ENCODE peak calls at places on chromosomes 6 and 20, in nine cellular contexts. D is HepG2, N is GM23338, P is HCT116, T is A549, R is K562, M is SK-N-SH, V is Panc1, G is GM12878. O is an unnamed sample.

GRCh38 chr6:28816909-28817807 is 106.6 kb downstream of the TRIM27 start:
- DNase-seq in D (peak), R (peak), P (no peak), V (peak), M (no peak), T (no peak), G (no peak), N (peak), O (peak)

GRCh38 chr6:169171951-169172350 is 81.7 kb downstream of the THBS2 start:
- DNase-seq in P (no peak), G (no peak), M (no peak), R (no peak), V (no peak), N (no peak), D (no peak), T (no peak), O (no peak)

GRCh38 chr6:23783901-23784300 is 342.1 kb upstream of the NRSN1 start:
- DNase-seq in D (no peak), M (no peak), T (no peak), R (no peak), P (no peak), G (no peak), N (no peak), V (no peak), O (no peak)

GRCh38 chr6:20334334-20334733 is 67.3 kb upstream of the E2F3 start:
- DNase-seq in M (no peak), G (no peak), T (no peak), V (no peak), D (no peak), N (peak), R (peak), P (no peak), O (no peak)

GRCh38 chr6:107634147-107635057 is 144.5 kb downstream of the SOBP start:
- DNase-seq in P (no peak), G (no peak), M (peak), R (no peak), V (no peak), N (peak), D (no peak), T (no peak), O (no peak)

GRCh38 chr6:152313542-152314482 is 323.4 kb downstream of the SYNE1 start:
- DNase-seq in N (peak), D (peak), T (no peak), V (no peak), P (no peak), M (no peak), R (no peak), G (no peak), O (no peak)

GRCh38 chr6:139367810-139368321 is 6.6 kb downstream of the CITED2 start:
- DNase-seq in D (no peak), T (no peak), R (no peak), G (no peak), N (peak), P (no peak), V (no peak), M (no peak), O (peak)

GRCh38 chr6:118992186-118992795 is 57.3 kb upstream of the MCM9 start:
- DNase-seq in N (no peak), R (no peak), D (no peak), V (no peak), T (no peak), P (no peak), M (no peak), G (no peak), O (no peak)

GRCh38 chr6:24838994-24839393 is 40.3 kb upstream of the ARMH2 start:
- DNase-seq in M (no peak), R (no peak), D (no peak), V (no peak), N (no peak), T (no peak), P (no peak), G (no peak), O (no peak)

GRCh38 chr6:163186527-163186926 is 228.0 kb upstream of the QKI start:
- DNase-seq in D (no peak), G (no peak), T (no peak), M (no peak), N (no peak), V (no peak), P (no peak), R (no peak), O (no peak)

GRCh38 chr20:47352332-47353223 is 3.9 kb downstream of the ZMYND8 start:
- DNase-seq in T (no peak), N (peak), M (peak), G (no peak), D (no peak), R (no peak), V (no peak), P (no peak), O (no peak)

GRCh38 chr6:37531026-37531425 is 31.3 kb upstream of the CCDC167 start:
- DNase-seq in P (no peak), G (no peak), R (no peak), M (no peak), V (no peak), T (no peak), D (no peak), N (no peak), O (no peak)

GRCh38 chr20:46438156-46438750 is 31.8 kb upstream of the ELMO2 start:
- DNase-seq in D (peak), R (peak), N (peak), M (peak), P (peak), V (peak), G (no peak), T (peak), O (no peak)

GRCh38 chr20:25309395-25310267 is 61.7 kb downstream of the PYGB start:
- DNase-seq in D (peak), G (no peak), N (no peak), P (peak), V (peak), T (peak), R (peak), M (peak), O (no peak)

GRCh38 chr6:139409026-139409425 is 34.6 kb upstream of the CITED2 start:
- DNase-seq in P (no peak), M (no peak), D (no peak), G (no peak), V (no peak), T (no peak), R (no peak), N (no peak), O (no peak)

DNA sequence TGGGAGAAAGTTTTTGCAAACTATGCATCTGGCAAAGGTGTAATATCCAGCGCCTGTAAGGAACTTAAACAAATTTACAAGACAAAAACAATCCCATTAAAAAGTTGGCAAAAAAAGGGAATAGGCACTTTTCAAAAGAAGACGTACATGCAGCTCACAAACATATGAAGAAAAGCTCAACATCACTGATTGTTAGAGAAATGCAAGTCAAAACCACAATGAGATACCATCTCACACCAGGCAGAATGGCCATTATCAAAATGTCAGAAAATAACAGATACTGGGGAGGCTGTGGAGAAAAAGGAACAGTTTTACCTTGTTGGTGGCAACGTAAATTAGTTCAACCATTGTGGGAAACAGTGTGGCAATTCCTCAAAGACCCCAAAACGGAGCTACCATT is 54.2 kb downstream of the TSBP1 start:
- DNase-seq in N (no peak), M (no peak), P (no peak), G (no peak), R (no peak), D (no peak), T (no peak), V (no peak), O (no peak)
- TF ChIP-seq REST in N (no peak), M (no peak), P (no peak), G (no peak), R (no peak), D (no peak), T (no peak), V (no peak), O (no peak)

GRCh38 chr20:57464642-57465211 is 60.2 kb downstream of the CTCFL start:
- DNase-seq in V (no peak), R (peak), P (peak), M (no peak), D (peak), T (peak), G (no peak), N (peak), O (peak)
- TF ChIP-seq REST in V (no peak), R (no peak), P (no peak), M (no peak), D (no peak), T (no peak), G (no peak), N (no peak), O (no peak)

GRCh38 chr6:52993461-52993860 is 1.6 kb downstream of the GSTA4 start:
- DNase-seq in M (no peak), G (no peak), P (no peak), D (no peak), N (no peak), T (no peak), V (no peak), R (no peak), O (no peak)
- TF ChIP-seq REST in M (no peak), G (no peak), P (no peak), D (no peak), N (no peak), T (no peak), V (no peak), R (no peak), O (no peak)

GRCh38 chr6:129789974-129790373 is 71.1 kb downstream of the TMEM244 start:
- DNase-seq in R (no peak), V (no peak), P (no peak), N (no peak), M (no peak), D (no peak), G (no peak), T (no peak), O (no peak)

GRCh38 chr6:129785081-129785755 is 75.2 kb upstream of the ARHGAP18 start:
- DNase-seq in G (no peak), R (no peak), D (no peak), M (no peak), N (no peak), P (no peak), V (no peak), T (no peak), O (no peak)

GRCh38 chr6:129785756-129786135 is 75.4 kb downstream of the TMEM244 start:
- DNase-seq in T (no peak), V (no peak), N (no peak), M (no peak), D (no peak), P (no peak), R (no peak), G (no peak), O (no peak)

GRCh38 chr6:129790786-129791185 is 70.3 kb downstream of the TMEM244 start:
- DNase-seq in V (no peak), R (no peak), T (no peak), P (no peak), D (no peak), G (no peak), N (no peak), M (no peak), O (no peak)

DNA sequence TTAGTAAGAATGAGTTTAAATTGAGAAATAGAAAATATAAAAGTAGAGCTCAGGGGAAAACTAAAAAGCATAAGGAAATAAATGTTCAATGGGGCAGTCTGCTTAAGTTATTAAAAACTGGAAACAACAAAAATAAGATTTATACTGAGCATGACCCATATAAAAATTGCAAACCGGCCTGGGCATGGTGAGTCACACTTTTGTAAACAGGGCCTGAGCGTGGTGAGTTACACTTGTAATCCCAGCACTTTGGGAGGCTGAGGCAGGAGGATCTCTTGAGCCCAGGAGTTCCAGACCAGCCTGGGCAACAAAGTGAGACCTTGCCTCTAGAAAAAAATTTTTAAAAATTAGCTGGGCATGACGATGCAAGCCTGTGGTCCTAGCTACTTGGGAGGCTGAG is 74.6 kb downstream of the TMEM244 start:
- DNase-seq in P (no peak), R (no peak), G (no peak), V (no peak), M (no peak), N (no peak), T (no peak), D (no peak), O (no peak)
- TF ChIP-seq REST in P (no peak), R (no peak), G (no peak), V (no peak), M (no peak), N (no peak), T (no peak), D (no peak), O (no peak)

GRCh38 chr6:146884728-146885127 is 286.0 kb downstream of the ADGB start:
- DNase-seq in P (no peak), G (no peak), V (no peak), D (no peak), M (no peak), N (no peak), T (peak), R (no peak), O (no peak)

GRCh38 chr6:146878564-146879343 is 280.0 kb downstream of the ADGB start:
- DNase-seq in R (no peak), P (no peak), T (no peak), N (no peak), V (no peak), G (no peak), D (no peak), M (no peak), O (no peak)

GRCh38 chr6:146879406-146880117 is 280.8 kb downstream of the ADGB start:
- DNase-seq in G (no peak), R (no peak), P (no peak), T (no peak), V (no peak), M (no peak), N (no peak), D (no peak), O (no peak)

GRCh38 chr6:146883640-146884531 is 285.1 kb downstream of the ADGB start:
- DNase-seq in D (no peak), N (no peak), M (no peak), T (no peak), P (no peak), V (no peak), G (no peak), R (peak), O (no peak)

DNA sequence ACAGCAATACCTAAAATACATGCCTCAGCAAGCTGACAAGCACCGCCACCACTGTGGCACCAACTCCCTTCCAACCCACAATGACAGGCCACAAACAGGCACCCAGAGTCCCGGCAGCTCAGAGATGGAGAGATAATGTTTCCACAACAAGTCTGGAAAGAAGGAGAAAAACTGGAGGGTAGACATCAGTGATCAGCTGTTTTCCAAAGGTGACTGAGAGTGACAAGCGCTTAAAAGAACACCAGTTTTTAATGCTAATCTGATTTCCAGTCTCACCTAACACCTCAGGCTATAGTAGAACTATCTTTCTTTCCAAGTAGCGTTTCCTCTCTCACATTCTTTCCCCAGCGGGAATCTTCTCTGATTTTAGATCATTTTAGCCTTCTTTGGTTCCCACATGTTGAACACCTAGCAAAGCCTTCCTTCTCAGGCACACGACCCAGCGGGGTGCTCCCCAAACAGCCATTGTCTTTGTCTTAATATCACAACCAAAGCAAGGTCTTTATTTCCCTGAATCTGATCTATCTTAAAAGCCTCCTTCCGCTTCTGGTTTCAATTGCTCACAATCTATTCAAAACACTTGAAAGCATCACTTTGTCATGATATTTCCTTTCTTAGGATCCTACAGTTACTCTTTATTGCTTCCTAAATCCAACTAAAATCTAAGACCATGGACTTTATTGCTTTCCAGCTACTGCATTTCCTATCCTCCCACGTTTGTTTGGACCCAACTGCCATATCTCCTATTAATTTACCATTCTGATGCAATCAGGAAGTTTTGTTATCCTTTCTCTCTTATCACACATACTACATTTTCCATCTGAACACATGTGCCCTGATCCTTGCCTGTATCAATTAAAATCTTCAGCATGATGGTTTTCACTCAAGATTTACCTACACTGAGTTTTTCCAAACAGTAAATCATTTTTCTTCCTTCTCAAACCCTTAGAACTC is 282.7 kb downstream of the ADGB start:
- DNase-seq in D (no peak), R (no peak), M (peak), T (no peak), P (no peak), V (no peak), G (no peak), N (peak), O (no peak)
- TF ChIP-seq REST in D (no peak), R (no peak), M (no peak), T (no peak), P (no peak), V (no peak), G (no peak), N (no peak), O (no peak)

GRCh38 chr20:40283689-40284088 is 405.3 kb downstream of the MAFB start:
- DNase-seq in M (no peak), P (no peak), R (no peak), N (no peak), V (no peak), T (no peak), D (no peak), G (no peak), O (no peak)

GRCh38 chr20:40279390-40279789 is 409.6 kb downstream of the MAFB start:
- DNase-seq in G (no peak), R (no peak), N (no peak), M (peak), T (no peak), V (no peak), D (no peak), P (no peak), O (peak)

GRCh38 chr20:40286991-40287531 is 402.0 kb downstream of the MAFB start:
- DNase-seq in R (no peak), V (no peak), T (no peak), N (no peak), D (no peak), G (no peak), M (peak), P (no peak), O (no peak)

GRCh38 chr20:40287683-40288082 is 401.4 kb downstream of the MAFB start:
- DNase-seq in R (no peak), V (no peak), N (no peak), T (no peak), G (no peak), M (no peak), P (no peak), D (no peak), O (no peak)

GRCh38 chr20:40284611-40285010 is 404.4 kb downstream of the MAFB start:
- DNase-seq in R (no peak), M (no peak), V (no peak), G (no peak), D (no peak), T (no peak), P (no peak), N (no peak), O (no peak)
- TF ChIP-seq REST in R (no peak), M (no peak), V (no peak), G (no peak), D (no peak), T (no peak), P (no peak), N (no peak), O (no peak)

GRCh38 chr6:33770116-33770832 is 18.7 kb downstream of the LEMD2 start:
- DNase-seq in T (no peak), V (no peak), N (peak), G (no peak), M (no peak), R (no peak), D (no peak), P (no peak), O (no peak)
- TF ChIP-seq REST in T (no peak), V (no peak), N (no peak), G (no peak), M (no peak), R (no peak), D (no peak), P (no peak), O (no peak)

O was measured in HL-60.